ENCODE peak calls at places on chromosomes 11 and 22, in five cellular contexts. W, H, Z, J and K are unnamed samples.

GRCh38 chr22:48786679-48786996 is 1041.0 kb downstream of the BRD1 start:
- DNase-seq in W (no peak), H (no peak), Z (no peak), J (no peak), K (no peak)

GRCh38 chr11:124763156-124763947 is 1.3 kb upstream of the ESAM start:
- DNase-seq in W (peak), H (peak), Z (peak), J (peak), K (no peak)

GRCh38 chr11:11027271-11027670 is 169.4 kb upstream of the ZBED5 start:
- DNase-seq in W (no peak), H (no peak), Z (no peak), J (no peak), K (no peak)

GRCh38 chr11:9799901-9800300 is 136.0 kb downstream of the SWAP70 start:
- DNase-seq in W (no peak), H (no peak), Z (no peak), J (no peak), K (no peak)

GRCh38 chr11:7444582-7444981 is 40.7 kb upstream of the OLFML1 start:
- DNase-seq in W (no peak), H (no peak), Z (no peak), J (no peak), K (no peak)

GRCh38 chr22:32583921-32584335 is 109.3 kb downstream of the FBXO7 start:
- DNase-seq in W (no peak), H (peak), Z (no peak), J (no peak), K (no peak)

GRCh38 chr22:41517172-41518047 is 26.9 kb downstream of the POLR3H start:
- DNase-seq in W (peak), H (peak), Z (peak), J (no peak), K (peak)

GRCh38 chr22:39612811-39613548 is 42.4 kb downstream of the CACNA1I start:
- DNase-seq in W (no peak), H (no peak), Z (no peak), J (peak), K (no peak)

GRCh38 chr11:103587951-103588788 is 448.3 kb upstream of the DDI1 start:
- DNase-seq in W (no peak), H (no peak), Z (no peak), J (no peak), K (no peak)